ENCODE peak calls at places on chromosomes 13 and 19, in five cellular contexts. Q, E, D, V and C are unnamed samples.
A peak's percentile ranks its signal among the peaks of the same experiment; 100 is the strongest.

GRCh38 chr13:32115069-32115468 is 83.5 kb downstream of the FRY start:
- ATAC-seq in V (no peak), Q (no peak), D (no peak), E (no peak), C (no peak)

GRCh38 chr13:111253334-111253872 is 67.0 kb upstream of the TEX29 start:
- ATAC-seq in E (no peak), Q (no peak), D (no peak), V (no peak), C (no peak)

GRCh38 chr19:39335168-39335567 is 675 bp downstream of the GMFG start:
- ATAC-seq in V (no peak), E (peak; percentile 50), Q (peak; percentile 27), D (peak; percentile 48), C (no peak)

GRCh38 chr13:59658027-59658735 is 505.5 kb downstream of the DIAPH3 start:
- ATAC-seq in Q (no peak), D (no peak), E (no peak), V (no peak), C (no peak)

GRCh38 chr19:13492128-13492527 is 14.2 kb downstream of the CACNA1A start:
- ATAC-seq in D (no peak), E (no peak), Q (no peak), V (no peak), C (no peak)

GRCh38 chr13:42547615-42548014 is 26.3 kb upstream of the TNFSF11 start:
- ATAC-seq in Q (no peak), E (no peak), V (no peak), D (no peak), C (no peak)

GRCh38 chr19:28941833-28942232 is 271.1 kb downstream of the UQCRFS1 start:
- ATAC-seq in D (no peak), Q (no peak), V (no peak), E (no peak), C (no peak)

GRCh38 chr13:30027569-30028455 is 177.4 kb upstream of the UBL3 start:
- ATAC-seq in V (no peak), D (no peak), Q (no peak), E (no peak), C (no peak)

GRCh38 chr13:32316030-32316344 is 679 bp downstream of the BRCA2 start:
- ATAC-seq in Q (peak; percentile 51), V (peak; percentile 35), D (no peak), E (no peak), C (no peak)

GRCh38 chr19:492091-492531 is 4.2 kb upstream of the MADCAM1 start:
- ATAC-seq in E (no peak), Q (no peak), V (no peak), D (no peak), C (no peak)

GRCh38 chr19:13082192-13083007 is 20.3 kb downstream of the LYL1 start:
- ATAC-seq in Q (no peak), V (peak; percentile 36), E (no peak), D (no peak), C (peak; percentile 64)

GRCh38 chr19:7788933-7789323 is 25.9 kb downstream of the CLEC4M start:
- ATAC-seq in E (no peak), V (no peak), D (no peak), Q (no peak), C (no peak)

GRCh38 chr19:480016-480855 is 16.1 kb upstream of the MADCAM1 start:
- ATAC-seq in V (peak; percentile 94), E (peak; percentile 59), Q (peak; percentile 97), D (peak; percentile 96), C (peak; percentile 90)

GRCh38 chr13:95784161-95784880 is 107.4 kb downstream of the DNAJC3 start:
- ATAC-seq in E (no peak), V (peak; percentile 83), D (no peak), Q (peak; percentile 66), C (peak; percentile 36)

GRCh38 chr13:27595055-27595811 is 25.1 kb downstream of the LNX2 start:
- ATAC-seq in Q (no peak), E (no peak), V (no peak), D (no peak), C (no peak)

GRCh38 chr19:39704181-39705044 is at the start of gene LGALS14:
- ATAC-seq in Q (no peak), V (no peak), E (no peak), D (peak; percentile 22), C (no peak)

GRCh38 chr19:37059142-37059541 is 19.1 kb upstream of the ZNF420 start:
- ATAC-seq in Q (no peak), D (no peak), E (no peak), V (no peak), C (no peak)

GRCh38 chr13:48709213-48709612 is 55.5 kb downstream of the CYSLTR2 start:
- ATAC-seq in V (no peak), E (no peak), D (no peak), Q (no peak), C (no peak)

GRCh38 chr13:77779461-77780272 is 82.2 kb downstream of the SLAIN1 start:
- ATAC-seq in E (peak; percentile 86), D (peak; percentile 91), V (peak; percentile 70), Q (peak; percentile 97), C (peak; percentile 41)

GRCh38 chr19:38134538-38135149 is 89.4 kb downstream of the DPF1 start:
- ATAC-seq in Q (peak; percentile 67), D (peak; percentile 56), E (no peak), V (no peak), C (no peak)

GRCh38 chr19:21878646-21879045 is 42.7 kb upstream of the ZNF43 start:
- ATAC-seq in E (peak; percentile 43), D (no peak), V (no peak), Q (no peak), C (no peak)

GRCh38 chr13:114338959-114339358 is 24.7 kb downstream of the CHAMP1 start:
- ATAC-seq in E (no peak), Q (no peak), V (no peak), D (no peak), C (no peak)

GRCh38 chr13:46736568-46736967 is 60.4 kb downstream of the ESD start:
- ATAC-seq in D (peak; percentile 29), E (no peak), Q (no peak), V (no peak), C (no peak)

GRCh38 chr13:78596701-78597550 is 6.4 kb downstream of the POU4F1 start:
- ATAC-seq in E (no peak), Q (no peak), V (no peak), D (no peak), C (no peak)

GRCh38 chr19:39232708-39233107 is 12.1 kb downstream of the IFNL3 start:
- ATAC-seq in V (no peak), E (no peak), D (no peak), Q (no peak), C (no peak)

DNA sequence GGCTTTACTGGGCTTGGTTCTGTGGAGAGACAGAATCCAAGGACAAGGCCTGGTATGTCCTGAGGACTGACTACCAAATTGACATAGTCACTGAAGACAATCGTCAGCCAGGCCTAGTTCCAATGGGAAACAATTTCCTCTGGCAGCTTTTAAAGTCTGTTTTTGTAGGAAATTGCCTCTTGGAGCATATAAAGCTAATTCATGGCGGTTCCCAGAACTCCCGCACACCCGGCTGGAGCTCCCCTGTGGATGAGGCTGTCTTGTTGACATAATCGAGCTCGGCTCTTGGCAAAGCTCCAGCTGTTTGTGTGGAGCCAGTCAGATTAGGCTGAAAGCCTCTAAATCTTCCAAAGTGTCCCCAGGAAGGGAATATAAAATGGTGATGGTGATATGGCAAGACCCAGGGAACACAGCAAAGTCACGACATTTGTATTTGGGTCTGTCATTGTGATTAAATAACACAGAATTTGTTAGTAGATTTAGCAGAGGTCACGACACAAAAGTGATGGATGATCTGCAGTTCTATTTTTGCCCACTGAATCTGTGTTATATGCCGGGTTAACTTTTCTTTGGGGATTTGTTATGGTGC is 395.0 kb downstream of the PCDH9 start:
- ATAC-seq in D (no peak), E (no peak), Q (no peak), V (no peak), C (peak; percentile 27)
- TF ChIP-seq CTCF in D (no peak), E (no peak), Q (no peak), V (no peak), C (no peak)

GRCh38 chr19:50213925-50214324 is 10.5 kb downstream of the MYH14 start:
- ATAC-seq in V (no peak), Q (no peak), E (no peak), D (no peak), C (no peak)
- H3K27ac ChIP-seq in V (peak overlapping the region; percentile 73), Q (peak overlapping the region; percentile 79), E (peak overlapping the region; percentile 85), D (peak overlapping the region; percentile 85), C (no peak overlapping the region)

DNA sequence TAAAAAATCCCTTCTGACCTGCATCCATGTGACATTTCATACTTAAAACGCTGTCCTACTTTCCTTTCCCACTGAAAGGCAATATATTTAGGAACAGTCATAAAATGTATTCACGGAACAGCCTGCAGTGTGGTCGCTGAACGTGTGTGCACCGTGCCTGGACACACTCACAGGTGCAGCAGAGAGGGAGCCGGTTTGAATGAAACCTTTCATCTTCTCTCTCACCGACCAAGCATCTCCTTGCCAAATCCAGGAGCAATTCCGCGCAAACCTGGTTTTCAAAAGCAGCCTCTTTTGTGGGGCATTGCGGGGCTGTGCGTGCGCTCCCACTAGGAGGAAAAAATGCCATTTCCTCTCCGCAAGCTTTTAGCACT is 1.0 kb downstream of the DCLK1 start:
- ATAC-seq in V (no peak), Q (no peak), E (no peak), D (no peak), C (no peak)
- H3K4me3 ChIP-seq in V (no peak overlapping the region), Q (peak overlapping the region; percentile 19), E (no peak overlapping the region), D (peak overlapping the region; percentile 39), C (peak overlapping the region; percentile 29)

GRCh38 chr19:53785196-53785889 is 38.8 kb downstream of the NLRP12 start:
- ATAC-seq in Q (no peak), V (no peak), E (no peak), D (no peak), C (no peak)
- TF ChIP-seq CTCF in Q (no peak), V (no peak), E (no peak), D (no peak), C (no peak)

GRCh38 chr13:98575009-98575866 is 1.7 kb downstream of the STK24 start:
- ATAC-seq in V (no peak), Q (no peak), E (no peak), D (no peak), C (no peak)
- H3K27ac ChIP-seq in V (no peak overlapping the region), Q (peak overlapping the region; percentile 92), E (peak overlapping the region; percentile 98), D (peak overlapping the region; percentile 93), C (peak overlapping the region; percentile 98)